ENCODE peak calls at places on chromosome 21, in seven cellular contexts. H is tibial artery, K is HCT116, E is GM23248, D is IMR-90, M is heart left ventricle, O is WERI-Rb-1. J is an unnamed sample.

GRCh38 chr21:24590261-24590660 is 1017.0 kb downstream of the MRPL39 start:
- DNase-seq in D (no peak), E (no peak), K (no peak), H (no peak), M (no peak), O (no peak), J (no peak)

GRCh38 chr21:14259669-14260458 is 43.9 kb downstream of the RBM11 start:
- DNase-seq in H (no peak), D (peak; percentile 56), O (no peak), M (no peak), K (peak; percentile 10), E (peak; percentile 61), J (no peak)

GRCh38 chr21:16708431-16708830 is 804.4 kb upstream of the CXADR start:
- DNase-seq in E (peak; percentile 68), O (no peak), D (peak; percentile 29), H (no peak), K (no peak), M (no peak), J (no peak)

GRCh38 chr21:31554511-31555022 is 104.9 kb upstream of the SOD1 start:
- DNase-seq in M (no peak), H (no peak), E (peak; percentile 50), K (peak; percentile 39), O (no peak), D (peak; percentile 5), J (no peak)

GRCh38 chr21:17463441-17463840 is 49.4 kb upstream of the CXADR start:
- DNase-seq in O (peak; percentile 60), E (peak; percentile 99), M (no peak), D (peak; percentile 97), H (no peak), K (no peak), J (no peak)

GRCh38 chr21:43893536-43894205 is 28.6 kb downstream of the AGPAT3 start:
- DNase-seq in M (no peak), E (no peak), K (no peak), H (no peak), O (no peak), D (no peak), J (no peak)

GRCh38 chr21:43268086-43268803 is 99.4 kb downstream of the CRYAA start:
- DNase-seq in M (no peak), K (no peak), D (no peak), H (no peak), E (no peak), O (no peak), J (no peak)

GRCh38 chr21:15749045-15749867 is 19.5 kb downstream of the USP25 start:
- DNase-seq in M (no peak), D (peak; percentile 49), H (no peak), O (no peak), E (no peak), K (no peak), J (no peak)

GRCh38 chr21:44449473-44450363 is 5.6 kb upstream of the LRRC3 start:
- DNase-seq in K (no peak), M (no peak), E (no peak), O (peak; percentile 8), D (no peak), H (peak; percentile 21), J (no peak)

GRCh38 chr21:32499249-32500055 is 85.9 kb downstream of the TCP10L start:
- DNase-seq in K (no peak), O (no peak), H (no peak), E (peak; percentile 76), D (peak; percentile 62), M (peak; percentile 60), J (no peak)

GRCh38 chr21:37562920-37563640 is 196.5 kb downstream of the DYRK1A start:
- DNase-seq in K (no peak), D (no peak), H (peak; percentile 37), M (no peak), E (no peak), O (no peak), J (no peak)

GRCh38 chr21:40504825-40505224 is 342.1 kb downstream of the DSCAM start:
- DNase-seq in M (no peak), O (no peak), H (no peak), E (no peak), D (no peak), K (no peak), J (no peak)

GRCh38 chr21:44530903-44531605 is 8.9 kb downstream of the KRTAP10-1 start:
- DNase-seq in E (no peak), M (no peak), D (no peak), O (peak; percentile 6), H (peak; percentile 6), K (no peak), J (no peak)

GRCh38 chr21:9741343-9741742 is 780.0 kb upstream of the TPTE start:
- DNase-seq in M (no peak), E (no peak), D (no peak), K (no peak), O (no peak), H (no peak), J (no peak)

GRCh38 chr21:34027727-34028461 is 45.5 kb upstream of the MRPS6 start:
- DNase-seq in H (no peak), E (peak; percentile 60), M (no peak), D (no peak), K (no peak), O (no peak), J (no peak)
- H3K27ac ChIP-seq in H (no peak overlapping the region), E (peak overlapping the region; percentile 12), M (no peak overlapping the region), D (no peak overlapping the region), K (no peak overlapping the region), O (no peak overlapping the region), J (no peak overlapping the region)

GRCh38 chr21:38733973-38734546 is 71.7 kb upstream of the ETS2 start:
- DNase-seq in M (peak; percentile 85), K (peak; percentile 36), E (peak; percentile 70), H (peak; percentile 94), D (peak; percentile 80), O (peak; percentile 85), J (peak; percentile 53)
- H3K27ac ChIP-seq in M (peak overlapping the region; percentile 59), K (no peak overlapping the region), E (no peak overlapping the region), H (peak overlapping the region; percentile 56), D (peak overlapping the region; percentile 67), O (no peak overlapping the region), J (peak overlapping the region; percentile 40)

DNA sequence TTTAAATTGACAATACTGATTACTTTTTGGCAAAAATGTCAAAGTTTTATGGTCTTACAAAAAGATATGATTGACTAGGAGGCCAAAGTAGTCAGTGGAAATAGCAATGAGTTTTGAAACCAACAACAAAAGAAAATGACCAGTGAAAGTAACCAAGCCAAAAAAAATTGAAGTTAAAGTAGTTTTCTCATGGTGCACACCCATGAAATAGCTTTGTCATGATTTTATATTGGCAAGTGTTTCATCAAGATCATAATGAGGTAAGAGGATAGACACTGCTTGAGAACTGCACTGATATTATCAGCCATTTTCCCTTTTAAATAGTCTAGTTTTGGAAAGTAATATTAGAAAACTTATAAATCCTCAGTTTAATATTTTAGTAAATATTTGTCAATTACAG is 206.2 kb upstream of the ADAMTS5 start:
- DNase-seq in O (no peak), D (no peak), K (no peak), E (peak; percentile 64), M (no peak), H (no peak), J (no peak)
- H3K27ac ChIP-seq in O (no peak overlapping the region), D (no peak overlapping the region), K (no peak overlapping the region), E (peak overlapping the region; percentile 50), M (no peak overlapping the region), H (no peak overlapping the region), J (no peak overlapping the region)

GRCh38 chr21:26683996-26684395 is 110.9 kb upstream of the CYYR1 start:
- DNase-seq in O (no peak), M (no peak), E (no peak), H (no peak), K (no peak), D (no peak), J (no peak)

GRCh38 chr21:26684866-26685265 is 111.8 kb upstream of the CYYR1 start:
- DNase-seq in K (no peak), D (no peak), M (no peak), O (no peak), H (no peak), E (no peak), J (no peak)

GRCh38 chr21:26686278-26686677 is 113.2 kb upstream of the CYYR1 start:
- DNase-seq in E (peak; percentile 37), H (no peak), M (no peak), O (no peak), K (no peak), D (peak; percentile 44), J (no peak)

GRCh38 chr21:26686705-26687104 is 113.6 kb upstream of the CYYR1 start:
- DNase-seq in H (no peak), O (no peak), K (no peak), M (no peak), E (no peak), D (no peak), J (no peak)
- H3K27ac ChIP-seq in H (no peak overlapping the region), O (no peak overlapping the region), K (no peak overlapping the region), M (no peak overlapping the region), E (no peak overlapping the region), D (no peak overlapping the region), J (no peak overlapping the region)

GRCh38 chr21:41506526-41507520 is 1.1 kb downstream of the TMPRSS2 start:
- DNase-seq in M (no peak), K (no peak), E (peak; percentile 14), D (no peak), H (no peak), O (peak; percentile 30), J (no peak)
- H3K27ac ChIP-seq in M (no peak overlapping the region), K (no peak overlapping the region), E (no peak overlapping the region), D (no peak overlapping the region), H (no peak overlapping the region), O (no peak overlapping the region), J (no peak overlapping the region)

GRCh38 chr21:46392921-46393320 is 65.8 kb upstream of the DIP2A start:
- DNase-seq in E (peak; percentile 96), H (no peak), M (no peak), K (no peak), D (peak; percentile 29), O (no peak), J (no peak)

GRCh38 chr21:46397211-46397905 is 61.3 kb upstream of the DIP2A start:
- DNase-seq in M (no peak), D (no peak), K (no peak), O (no peak), H (no peak), E (no peak), J (no peak)

GRCh38 chr21:46393941-46394818 is 64.5 kb upstream of the DIP2A start:
- DNase-seq in M (no peak), K (no peak), O (no peak), D (no peak), E (no peak), H (no peak), J (no peak)

GRCh38 chr21:46393451-46393940 is 65.2 kb upstream of the DIP2A start:
- DNase-seq in H (no peak), M (no peak), E (peak; percentile 2), O (no peak), K (no peak), D (no peak), J (no peak)

DNA sequence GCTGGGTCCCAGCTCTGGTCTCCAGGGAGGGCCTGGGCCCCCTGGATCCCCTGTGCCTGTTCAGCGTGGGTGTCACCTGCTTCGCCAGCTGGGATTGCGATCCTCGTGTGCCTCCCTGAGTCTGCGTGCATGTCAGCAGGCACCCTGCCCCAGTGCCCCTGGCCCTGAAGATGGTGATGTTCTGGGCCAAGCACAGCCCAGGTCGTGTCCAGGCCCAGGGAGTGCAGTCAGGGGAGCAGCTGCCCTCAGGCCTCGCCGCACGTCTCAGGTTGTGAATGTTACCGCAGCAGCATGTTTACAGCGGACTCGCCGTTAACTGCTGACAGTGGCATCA is 63.9 kb upstream of the DIP2A start:
- DNase-seq in K (no peak), H (no peak), O (no peak), M (no peak), D (no peak), E (no peak), J (no peak)
- H3K27ac ChIP-seq in K (no peak overlapping the region), H (no peak overlapping the region), O (no peak overlapping the region), M (no peak overlapping the region), D (no peak overlapping the region), E (no peak overlapping the region), J (peak overlapping the region; percentile 1)

GRCh38 chr21:35932232-35932911 is 128.0 kb downstream of the SETD4 start:
- DNase-seq in H (peak; percentile 61), O (no peak), D (peak; percentile 95), E (peak; percentile 91), K (peak; percentile 91), M (peak; percentile 78), J (no peak)

GRCh38 chr21:35933466-35933865 is 126.9 kb downstream of the SETD4 start:
- DNase-seq in M (peak; percentile 59), E (peak; percentile 94), K (peak; percentile 36), O (no peak), H (peak; percentile 82), D (peak; percentile 86), J (no peak)
- H3K27ac ChIP-seq in M (peak overlapping the region; percentile 78), E (peak overlapping the region; percentile 63), K (peak overlapping the region; percentile 42), O (no peak overlapping the region), H (no peak overlapping the region), D (peak overlapping the region; percentile 34), J (no peak overlapping the region)